ENCODE peak calls at places on chromosomes 16 and 17, in eight cellular contexts. S is COR-L47; A is sciatic nerve; Q is T-helper 1 cell; O is naive B cell; V is stimulated activated CD4-positive, alpha-beta T cell treated with anti-CD3 and anti-CD28 coated beads, Interleukin-1b, Interleukin-23, amount 100 ng/mL, for 48 hours; F is foreskin keratinocyte; Z is dorsolateral prefrontal cortex. C is an unnamed sample.

GRCh38 chr16:19559242-19559910 is 3.9 kb downstream of the VPS35L start:
- DNase-seq in S (peak), A (no peak), Q (no peak), O (peak), V (no peak), F (no peak), Z (no peak), C (no peak)

GRCh38 chr17:33260638-33261037 is 32.5 kb downstream of the ASIC2 start:
- DNase-seq in S (no peak), A (no peak), Q (no peak), O (no peak), V (no peak), F (no peak), Z (no peak), C (no peak)

GRCh38 chr17:68421486-68421885 is 35.8 kb downstream of the WIPI1 start:
- DNase-seq in S (no peak), A (peak), Q (no peak), O (no peak), V (no peak), F (no peak), Z (no peak), C (no peak)

GRCh38 chr16:50025544-50025931 is 513 bp downstream of the CNEP1R1 start:
- DNase-seq in S (no peak), A (no peak), Q (no peak), O (no peak), V (peak), F (no peak), Z (no peak), C (no peak)

GRCh38 chr17:3897731-3898130 is 4.9 kb upstream of the CAMKK1 start:
- DNase-seq in S (no peak), A (no peak), Q (no peak), O (no peak), V (no peak), F (no peak), Z (no peak), C (no peak)

GRCh38 chr17:48037036-48037881 is at the start of gene COPZ2:
- DNase-seq in S (no peak), A (peak), Q (peak), O (peak), V (peak), F (no peak), Z (no peak), C (no peak)

GRCh38 chr17:44541884-44542581 is 15.3 kb upstream of the FZD2 start:
- DNase-seq in S (no peak), A (no peak), Q (no peak), O (no peak), V (no peak), F (no peak), Z (no peak), C (no peak)

GRCh38 chr17:5526821-5527598 is 40.6 kb downstream of the MIS12 start:
- DNase-seq in S (no peak), A (peak), Q (no peak), O (no peak), V (peak), F (peak), Z (peak), C (peak)

GRCh38 chr16:23324727-23325126 is 22.6 kb downstream of the SCNN1B start:
- DNase-seq in S (peak), A (no peak), Q (no peak), O (no peak), V (no peak), F (no peak), Z (no peak), C (no peak)